ENCODE peak calls at places on chromosomes 6 and 20, in eight cellular contexts. One of them, this sample, is unnamed.

GRCh38 chr20:9270831-9271230 is 201.9 kb downstream of the PLCB4 start:
- DNase-seq in NB4: no peak
- DNase-seq in tibial nerve: no peak
- DNase-seq in psoas muscle: no peak
- DNase-seq in endothelial cell: no peak
- DNase-seq in GM20000: no peak
- DNase-seq in OCI-LY7: no peak
- DNase-seq in lower leg skin: no peak
- DNase-seq in this sample: peak

GRCh38 chr6:52000064-52000463 is 87.3 kb downstream of the PKHD1 start:
- DNase-seq in tibial nerve: no peak
- DNase-seq in lower leg skin: no peak
- DNase-seq in psoas muscle: no peak
- DNase-seq in NB4: no peak
- DNase-seq in endothelial cell: no peak
- DNase-seq in OCI-LY7: no peak
- DNase-seq in GM20000: no peak
- DNase-seq in this sample: peak

GRCh38 chr20:23492292-23492691 is 1.4 kb downstream of the CST8 start:
- DNase-seq in tibial nerve: no peak
- DNase-seq in OCI-LY7: no peak
- DNase-seq in psoas muscle: no peak
- DNase-seq in endothelial cell: no peak
- DNase-seq in GM20000: peak
- DNase-seq in lower leg skin: no peak
- DNase-seq in NB4: no peak
- DNase-seq in this sample: no peak

GRCh38 chr6:35248300-35248699 is 11.2 kb upstream of the ZNF76 start:
- DNase-seq in OCI-LY7: no peak
- DNase-seq in NB4: peak
- DNase-seq in lower leg skin: no peak
- DNase-seq in endothelial cell: no peak
- DNase-seq in psoas muscle: no peak
- DNase-seq in tibial nerve: no peak
- DNase-seq in GM20000: no peak
- DNase-seq in this sample: no peak

GRCh38 chr20:55676097-55676496 is 329.2 kb downstream of the CBLN4 start:
- DNase-seq in lower leg skin: no peak
- DNase-seq in tibial nerve: no peak
- DNase-seq in OCI-LY7: no peak
- DNase-seq in NB4: no peak
- DNase-seq in GM20000: no peak
- DNase-seq in endothelial cell: no peak
- DNase-seq in psoas muscle: no peak
- DNase-seq in this sample: no peak

GRCh38 chr6:36550473-36551000 is 3.3 kb upstream of the STK38 start:
- DNase-seq in NB4: peak
- DNase-seq in lower leg skin: no peak
- DNase-seq in endothelial cell: no peak
- DNase-seq in GM20000: no peak
- DNase-seq in tibial nerve: no peak
- DNase-seq in OCI-LY7: peak
- DNase-seq in psoas muscle: no peak
- DNase-seq in this sample: no peak

GRCh38 chr6:19312291-19312978 is 524.7 kb upstream of the ID4 start:
- DNase-seq in GM20000: no peak
- DNase-seq in lower leg skin: no peak
- DNase-seq in psoas muscle: no peak
- DNase-seq in NB4: no peak
- DNase-seq in tibial nerve: no peak
- DNase-seq in endothelial cell: no peak
- DNase-seq in OCI-LY7: no peak
- DNase-seq in this sample: no peak

GRCh38 chr20:46004187-46004586 is 4.5 kb upstream of the MMP9 start:
- DNase-seq in lower leg skin: no peak
- DNase-seq in OCI-LY7: no peak
- DNase-seq in NB4: peak
- DNase-seq in GM20000: no peak
- DNase-seq in endothelial cell: no peak
- DNase-seq in psoas muscle: no peak
- DNase-seq in tibial nerve: no peak
- DNase-seq in this sample: no peak

GRCh38 chr20:31644701-31645100 is 7.0 kb downstream of the COX4I2 start:
- DNase-seq in OCI-LY7: no peak
- DNase-seq in endothelial cell: no peak
- DNase-seq in NB4: no peak
- DNase-seq in lower leg skin: no peak
- DNase-seq in GM20000: no peak
- DNase-seq in tibial nerve: no peak
- DNase-seq in psoas muscle: no peak
- DNase-seq in this sample: no peak

GRCh38 chr20:34558320-34559202 is at the start of gene MAP1LC3A:
- DNase-seq in NB4: no peak
- DNase-seq in psoas muscle: peak
- DNase-seq in lower leg skin: peak
- DNase-seq in GM20000: peak
- DNase-seq in endothelial cell: peak
- DNase-seq in tibial nerve: peak
- DNase-seq in OCI-LY7: no peak
- DNase-seq in this sample: peak

GRCh38 chr6:14396826-14397517 is 279.4 kb downstream of the CD83 start:
- DNase-seq in GM20000: peak
- DNase-seq in psoas muscle: peak
- DNase-seq in endothelial cell: no peak
- DNase-seq in NB4: no peak
- DNase-seq in OCI-LY7: no peak
- DNase-seq in tibial nerve: no peak
- DNase-seq in lower leg skin: no peak
- DNase-seq in this sample: no peak

GRCh38 chr6:84623956-84624680 is 140.3 kb downstream of the TBX18 start:
- DNase-seq in GM20000: no peak
- DNase-seq in psoas muscle: no peak
- DNase-seq in OCI-LY7: no peak
- DNase-seq in NB4: no peak
- DNase-seq in lower leg skin: no peak
- DNase-seq in endothelial cell: no peak
- DNase-seq in tibial nerve: peak
- DNase-seq in this sample: peak

GRCh38 chr6:46174904-46175303 is 4.1 kb upstream of the ENPP5 start:
- DNase-seq in psoas muscle: no peak
- DNase-seq in GM20000: no peak
- DNase-seq in tibial nerve: no peak
- DNase-seq in endothelial cell: no peak
- DNase-seq in lower leg skin: no peak
- DNase-seq in NB4: no peak
- DNase-seq in OCI-LY7: peak
- DNase-seq in this sample: no peak

GRCh38 chr20:33071198-33071597 is 8.2 kb upstream of the BPIFB4 start:
- DNase-seq in GM20000: no peak
- DNase-seq in lower leg skin: no peak
- DNase-seq in endothelial cell: no peak
- DNase-seq in OCI-LY7: no peak
- DNase-seq in tibial nerve: no peak
- DNase-seq in psoas muscle: no peak
- DNase-seq in NB4: no peak
- DNase-seq in this sample: no peak

GRCh38 chr20:33072362-33072761 is 7.1 kb upstream of the BPIFB4 start:
- DNase-seq in NB4: no peak
- DNase-seq in psoas muscle: no peak
- DNase-seq in tibial nerve: no peak
- DNase-seq in GM20000: no peak
- DNase-seq in lower leg skin: no peak
- DNase-seq in OCI-LY7: no peak
- DNase-seq in endothelial cell: no peak
- DNase-seq in this sample: no peak

GRCh38 chr20:33070413-33071053 is 8.9 kb upstream of the BPIFB4 start:
- DNase-seq in psoas muscle: no peak
- DNase-seq in endothelial cell: no peak
- DNase-seq in tibial nerve: no peak
- DNase-seq in NB4: no peak
- DNase-seq in GM20000: no peak
- DNase-seq in OCI-LY7: no peak
- DNase-seq in lower leg skin: no peak
- DNase-seq in this sample: no peak

GRCh38 chr20:33068251-33068939 is 11.0 kb upstream of the BPIFB4 start:
- DNase-seq in OCI-LY7: no peak
- DNase-seq in lower leg skin: no peak
- DNase-seq in endothelial cell: no peak
- DNase-seq in psoas muscle: no peak
- DNase-seq in GM20000: no peak
- DNase-seq in tibial nerve: no peak
- DNase-seq in NB4: no peak
- DNase-seq in this sample: no peak

DNA sequence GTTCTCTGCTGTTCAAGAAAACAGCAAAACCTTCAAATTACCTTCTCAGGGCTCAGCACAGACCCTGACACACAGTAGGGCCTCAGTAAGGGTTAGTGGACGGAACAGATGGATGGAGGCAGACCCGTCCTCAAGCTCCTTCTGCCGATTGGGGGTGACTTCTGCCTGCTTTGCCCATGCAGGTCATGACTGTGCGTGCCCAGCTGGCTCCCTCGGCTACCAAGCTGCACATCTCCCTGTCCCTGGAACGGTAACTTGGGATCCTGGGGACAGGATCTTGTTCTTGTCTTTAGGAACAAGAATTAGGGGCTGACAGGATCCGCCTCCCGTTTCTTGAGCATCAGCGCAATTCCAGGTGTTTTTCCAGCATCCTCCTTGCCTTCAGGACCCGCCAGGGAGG is 9.7 kb upstream of the BPIFB4 start:
- DNase-seq in GM20000: no peak
- DNase-seq in OCI-LY7: no peak
- DNase-seq in lower leg skin: no peak
- DNase-seq in endothelial cell: no peak
- DNase-seq in psoas muscle: no peak
- DNase-seq in tibial nerve: no peak
- DNase-seq in NB4: no peak
- DNase-seq in this sample: no peak
- TF ChIP-seq CTCF in GM20000: no peak
- TF ChIP-seq CTCF in OCI-LY7: no peak
- TF ChIP-seq CTCF in lower leg skin: no peak
- TF ChIP-seq CTCF in endothelial cell: no peak
- TF ChIP-seq CTCF in psoas muscle: no peak
- TF ChIP-seq CTCF in tibial nerve: no peak
- TF ChIP-seq CTCF in NB4: no peak
- TF ChIP-seq CTCF in this sample: no peak

DNA sequence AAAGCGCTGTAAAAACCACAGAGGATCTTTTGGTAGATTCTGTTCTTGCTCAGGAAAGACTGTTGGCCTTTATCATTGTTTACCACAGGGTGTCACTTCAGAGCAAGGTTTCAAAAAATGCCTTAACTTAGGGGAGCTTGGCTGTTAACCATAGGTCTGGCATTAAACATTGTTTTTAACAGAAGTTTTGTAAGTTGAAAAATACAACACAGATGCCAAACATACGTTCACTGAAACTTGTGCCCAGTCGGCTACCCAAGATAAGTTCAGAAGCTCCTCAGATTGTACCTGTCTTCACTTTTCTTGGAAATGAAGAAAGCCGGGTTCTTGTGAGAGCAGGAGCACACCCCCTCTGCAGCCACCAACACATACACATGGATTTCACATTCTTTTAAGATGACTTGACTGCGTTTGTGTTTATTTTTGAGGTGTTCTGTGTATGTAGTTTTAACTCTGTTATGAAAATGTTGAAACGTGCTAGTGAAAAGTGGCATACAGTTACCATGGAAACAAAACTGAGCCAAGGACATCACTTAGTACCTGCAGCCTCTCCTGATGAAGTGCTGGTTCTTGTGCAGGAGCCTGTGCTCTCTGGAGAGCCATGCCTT is 64.9 kb downstream of the SYCP2L start:
- DNase-seq in OCI-LY7: peak
- DNase-seq in endothelial cell: peak
- DNase-seq in tibial nerve: no peak
- DNase-seq in psoas muscle: no peak
- DNase-seq in lower leg skin: no peak
- DNase-seq in NB4: peak
- DNase-seq in GM20000: peak
- DNase-seq in this sample: peak
- TF ChIP-seq CTCF in OCI-LY7: peak
- TF ChIP-seq CTCF in endothelial cell: no peak
- TF ChIP-seq CTCF in tibial nerve: peak
- TF ChIP-seq CTCF in psoas muscle: peak
- TF ChIP-seq CTCF in lower leg skin: no peak
- TF ChIP-seq CTCF in NB4: peak
- TF ChIP-seq CTCF in GM20000: peak
- TF ChIP-seq CTCF in this sample: peak

GRCh38 chr6:169755162-169755561 is 3.7 kb downstream of the ERMARD start:
- DNase-seq in psoas muscle: no peak
- DNase-seq in lower leg skin: no peak
- DNase-seq in OCI-LY7: no peak
- DNase-seq in NB4: no peak
- DNase-seq in endothelial cell: no peak
- DNase-seq in GM20000: no peak
- DNase-seq in tibial nerve: no peak
- DNase-seq in this sample: no peak

GRCh38 chr6:169746556-169746955 is 4.8 kb downstream of the DYNLT2 start:
- DNase-seq in endothelial cell: no peak
- DNase-seq in psoas muscle: no peak
- DNase-seq in GM20000: no peak
- DNase-seq in tibial nerve: no peak
- DNase-seq in OCI-LY7: no peak
- DNase-seq in lower leg skin: no peak
- DNase-seq in NB4: no peak
- DNase-seq in this sample: no peak

GRCh38 chr6:169752074-169752623 is 727 bp downstream of the ERMARD start:
- DNase-seq in tibial nerve: no peak
- DNase-seq in GM20000: no peak
- DNase-seq in lower leg skin: no peak
- DNase-seq in psoas muscle: no peak
- DNase-seq in OCI-LY7: peak
- DNase-seq in NB4: peak
- DNase-seq in endothelial cell: no peak
- DNase-seq in this sample: peak

GRCh38 chr6:169751242-169752073 is at the start of the genes DYNLT2 and ERMARD:
- DNase-seq in OCI-LY7: peak
- DNase-seq in lower leg skin: peak
- DNase-seq in psoas muscle: peak
- DNase-seq in endothelial cell: peak
- DNase-seq in tibial nerve: peak
- DNase-seq in NB4: peak
- DNase-seq in GM20000: peak
- DNase-seq in this sample: peak
- TF ChIP-seq CTCF in OCI-LY7: peak
- TF ChIP-seq CTCF in lower leg skin: no peak
- TF ChIP-seq CTCF in psoas muscle: peak
- TF ChIP-seq CTCF in endothelial cell: no peak
- TF ChIP-seq CTCF in tibial nerve: peak
- TF ChIP-seq CTCF in NB4: no peak
- TF ChIP-seq CTCF in GM20000: no peak
- TF ChIP-seq CTCF in this sample: no peak

DNA sequence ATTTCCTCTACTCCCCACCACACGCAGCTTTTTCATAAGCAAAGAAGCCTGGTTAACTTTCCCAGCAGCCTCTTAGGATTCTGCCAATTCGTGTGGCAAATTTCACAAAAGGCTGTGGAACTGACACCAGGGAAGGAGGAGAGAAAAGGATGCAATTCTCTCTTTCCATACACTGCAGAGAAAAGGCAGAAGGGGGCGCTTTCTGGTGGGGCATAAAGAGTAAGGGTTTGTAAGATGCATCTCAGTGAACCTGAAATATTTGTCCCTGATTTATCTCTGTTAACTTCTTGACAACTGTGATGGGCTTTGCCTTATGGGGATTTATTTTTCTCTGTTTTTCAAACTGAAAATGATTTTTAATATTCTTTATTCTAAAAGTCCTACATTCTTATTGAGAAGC is 45.5 kb upstream of the GLP1R start:
- DNase-seq in OCI-LY7: no peak
- DNase-seq in endothelial cell: peak
- DNase-seq in GM20000: no peak
- DNase-seq in tibial nerve: no peak
- DNase-seq in lower leg skin: no peak
- DNase-seq in NB4: peak
- DNase-seq in psoas muscle: no peak
- DNase-seq in this sample: peak
- TF ChIP-seq CTCF in OCI-LY7: peak
- TF ChIP-seq CTCF in endothelial cell: peak
- TF ChIP-seq CTCF in GM20000: no peak
- TF ChIP-seq CTCF in tibial nerve: no peak
- TF ChIP-seq CTCF in lower leg skin: no peak
- TF ChIP-seq CTCF in NB4: peak
- TF ChIP-seq CTCF in psoas muscle: no peak
- TF ChIP-seq CTCF in this sample: no peak